ENCODE peak calls at places on chromosomes 4 and X, in nine cellular contexts. P, Z, V, Q, K, T, L, G and X are unnamed samples.

GRCh38 chr4:2648159-2648814 is 107.8 kb downstream of the TNIP2 start:
- DNase-seq in P (no peak), Z (no peak), V (peak; percentile 38), Q (no peak), K (no peak), T (no peak), L (no peak), G (no peak), X (no peak)

GRCh38 chr4:23023121-23023520 is 330.4 kb downstream of the GBA3 start:
- DNase-seq in P (no peak), Z (no peak), V (no peak), Q (no peak), K (no peak), T (no peak), L (no peak), G (no peak), X (no peak)

GRCh38 chr4:181301735-181302380 is 941.3 kb upstream of the TENM3 start:
- DNase-seq in P (peak; percentile 20), Z (peak; percentile 5), V (no peak), Q (peak; percentile 20), K (peak; percentile 33), T (peak; percentile 14), L (no peak), G (peak; percentile 12), X (peak; percentile 72)

GRCh38 chr4:136383126-136383525 is 1149.2 kb downstream of the PCDH18 start:
- DNase-seq in P (no peak), Z (no peak), V (no peak), Q (no peak), K (no peak), T (no peak), L (no peak), G (peak; percentile 50), X (no peak)

GRCh38 chr4:91826186-91826585 is 477.6 kb upstream of the GRID2 start:
- DNase-seq in P (peak; percentile 50), Z (no peak), V (no peak), Q (no peak), K (peak; percentile 92), T (peak; percentile 56), L (no peak), G (peak; percentile 55), X (no peak)

GRCh38 chrX:135973025-135973547 is 702 bp downstream of the MMGT1 start:
- DNase-seq in P (peak; percentile 42), Z (peak; percentile 5), V (no peak), Q (no peak), K (peak; percentile 21), T (peak; percentile 19), L (no peak), G (no peak), X (peak; percentile 9)

GRCh38 chrX:129876734-129877395 is 29.1 kb upstream of the UTP14A start:
- DNase-seq in P (peak; percentile 17), Z (no peak), V (no peak), Q (no peak), K (peak; percentile 67), T (peak; percentile 27), L (no peak), G (peak; percentile 74), X (no peak)

GRCh38 chr4:111537861-111538260 is 607.4 kb upstream of the FAM241A start:
- DNase-seq in P (peak; percentile 16), Z (no peak), V (no peak), Q (no peak), K (no peak), T (peak; percentile 18), L (no peak), G (peak; percentile 74), X (no peak)

GRCh38 chrX:69153060-69153730 is 12.1 kb downstream of the PJA1 start:
- DNase-seq in P (no peak), Z (no peak), V (no peak), Q (no peak), K (no peak), T (peak; percentile 86), L (peak; percentile 54), G (no peak), X (peak; percentile 23)

GRCh38 chr4:168614316-168615057 is 117.6 kb downstream of the PALLD start:
- DNase-seq in P (peak; percentile 39), Z (no peak), V (no peak), Q (no peak), K (no peak), T (no peak), L (no peak), G (peak; percentile 61), X (no peak)

GRCh38 chr4:74262522-74262921 is 45.7 kb upstream of the EPGN start:
- DNase-seq in P (peak; percentile 47), Z (no peak), V (no peak), Q (no peak), K (no peak), T (peak; percentile 43), L (no peak), G (no peak), X (no peak)

GRCh38 chrX:53236025-53236679 is 11.1 kb upstream of the KDM5C start:
- DNase-seq in P (no peak), Z (no peak), V (no peak), Q (no peak), K (no peak), T (no peak), L (no peak), G (no peak), X (no peak)
- H3K27me3 ChIP-seq in P (peaks cover 22% of the 10 kb centered on the region), Z (no peaks in the 10 kb centered on the region), V (no peaks in the 10 kb centered on the region), Q (no peaks in the 10 kb centered on the region), K (no peaks in the 10 kb centered on the region), T (no peaks in the 10 kb centered on the region), L (no peaks in the 10 kb centered on the region), G (no peaks in the 10 kb centered on the region), X (no peaks in the 10 kb centered on the region)

GRCh38 chr4:15746110-15746509 is 32.0 kb upstream of the CD38 start:
- DNase-seq in P (no peak), Z (no peak), V (no peak), Q (no peak), K (no peak), T (no peak), L (no peak), G (no peak), X (no peak)

GRCh38 chr4:15744016-15744415 is 34.1 kb upstream of the CD38 start:
- DNase-seq in P (no peak), Z (no peak), V (no peak), Q (no peak), K (no peak), T (peak; percentile 36), L (no peak), G (peak; percentile 73), X (no peak)

GRCh38 chr4:15740764-15741404 is 37.2 kb upstream of the CD38 start:
- DNase-seq in P (no peak), Z (no peak), V (no peak), Q (no peak), K (no peak), T (no peak), L (no peak), G (no peak), X (no peak)

GRCh38 chr4:15742083-15742582 is 36.0 kb upstream of the CD38 start:
- DNase-seq in P (no peak), Z (no peak), V (no peak), Q (no peak), K (no peak), T (no peak), L (no peak), G (no peak), X (no peak)

GRCh38 chr4:15742637-15743036 is 35.5 kb upstream of the CD38 start:
- DNase-seq in P (no peak), Z (no peak), V (no peak), Q (no peak), K (no peak), T (no peak), L (no peak), G (no peak), X (no peak)
- H3K9me3 ChIP-seq in P (peaks cover 23% of the 10 kb centered on the region), Z (no peaks in the 10 kb centered on the region), V (peaks cover 1% of the 10 kb centered on the region), Q (peaks cover 22% of the 10 kb centered on the region), K (no peaks in the 10 kb centered on the region), T (no peaks in the 10 kb centered on the region), L (no peaks in the 10 kb centered on the region), G (peaks cover 14% of the 10 kb centered on the region), X (no peaks in the 10 kb centered on the region)

GRCh38 chrX:72274526-72274925 is 2.5 kb downstream of the RPS4X start:
- DNase-seq in P (no peak), Z (no peak), V (no peak), Q (no peak), K (no peak), T (peak; percentile 36), L (no peak), G (peak; percentile 35), X (no peak)
- H3K4me1 ChIP-seq in P (peaks cover 55% of the 10 kb centered on the region), Z (no peaks in the 10 kb centered on the region), V (no peaks in the 10 kb centered on the region), Q (peaks cover 22% of the 10 kb centered on the region), K (peaks cover 51% of the 10 kb centered on the region), T (no peaks in the 10 kb centered on the region), L (peaks cover 9% of the 10 kb centered on the region), G (peaks cover 50% of the 10 kb centered on the region), X (peaks cover 17% of the 10 kb centered on the region)

GRCh38 chr4:173521474-173522159 is 8.4 kb downstream of the HAND2 start:
- DNase-seq in P (no peak), Z (no peak), V (peak; percentile 77), Q (peak; percentile 63), K (no peak), T (no peak), L (no peak), G (no peak), X (no peak)
- H3K27me3 ChIP-seq in P (no peaks in the 10 kb centered on the region), Z (peaks cover 61% of the 10 kb centered on the region), V (no peaks in the 10 kb centered on the region), Q (peaks cover 92% of the 10 kb centered on the region), K (peaks cover 37% of the 10 kb centered on the region), T (peaks cover 9% of the 10 kb centered on the region), L (peaks cover 99% of the 10 kb centered on the region), G (peaks cover 98% of the 10 kb centered on the region), X (no peaks in the 10 kb centered on the region)

DNA sequence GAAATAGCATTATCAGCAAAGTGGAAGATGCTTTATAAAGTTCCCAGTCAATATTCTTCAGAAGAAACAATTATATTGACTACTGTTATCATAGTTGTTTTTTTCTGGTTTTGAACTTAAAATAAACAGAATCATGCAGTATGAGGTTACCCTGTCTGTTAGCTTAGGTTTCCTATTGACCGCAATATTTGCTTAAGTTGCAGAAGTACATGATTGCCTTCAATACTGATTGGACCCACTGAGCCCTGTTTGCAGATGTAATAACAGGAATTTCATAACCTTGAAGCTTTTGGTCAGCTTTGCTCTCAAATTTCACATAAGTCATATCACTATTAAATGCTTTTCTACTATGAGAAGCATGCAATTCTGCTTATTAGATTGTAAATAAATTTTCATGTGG is 229.1 kb upstream of the FSTL5 start:
- DNase-seq in P (no peak), Z (no peak), V (no peak), Q (no peak), K (no peak), T (no peak), L (no peak), G (no peak), X (no peak)
- H3K9me3 ChIP-seq in P (no peaks in the 10 kb centered on the region), Z (no peaks in the 10 kb centered on the region), V (no peaks in the 10 kb centered on the region), Q (no peaks in the 10 kb centered on the region), K (no peaks in the 10 kb centered on the region), T (no peaks in the 10 kb centered on the region), L (no peaks in the 10 kb centered on the region), G (no peaks in the 10 kb centered on the region), X (no peaks in the 10 kb centered on the region)

DNA sequence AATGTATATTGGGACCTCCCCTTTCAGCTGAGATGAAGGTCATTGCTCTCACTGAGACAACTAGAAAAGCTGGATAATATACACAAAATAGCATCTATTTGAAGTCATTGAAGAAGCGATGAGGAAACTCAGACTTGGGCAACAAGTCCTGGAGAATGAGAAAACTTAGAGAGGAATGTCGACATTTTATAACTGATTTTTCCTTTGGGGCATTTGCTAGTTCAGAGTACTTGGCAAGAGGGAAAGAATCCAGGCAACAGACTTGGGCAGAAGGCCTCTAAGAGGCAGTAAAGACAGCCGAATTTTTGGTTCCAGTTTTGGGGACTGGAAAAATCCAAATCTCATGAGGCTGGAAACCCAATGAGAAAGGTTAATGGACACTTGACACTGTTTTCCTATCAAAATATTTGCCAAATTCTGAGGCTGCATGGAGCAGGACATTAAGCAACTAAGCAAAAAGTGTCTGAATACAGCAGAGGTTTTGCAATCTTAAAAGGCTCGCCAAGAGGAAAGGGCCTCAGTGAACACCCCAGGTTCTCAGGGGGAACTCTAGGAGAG is 21.0 kb upstream of the ANXA5 start:
- DNase-seq in P (peak; percentile 90), Z (no peak), V (no peak), Q (no peak), K (no peak), T (peak; percentile 75), L (no peak), G (no peak), X (no peak)
- H3K4me1 ChIP-seq in P (peaks cover 43% of the 10 kb centered on the region), Z (no peaks in the 10 kb centered on the region), V (no peaks in the 10 kb centered on the region), Q (no peaks in the 10 kb centered on the region), K (peaks cover 17% of the 10 kb centered on the region), T (no peaks in the 10 kb centered on the region), L (no peaks in the 10 kb centered on the region), G (no peaks in the 10 kb centered on the region), X (no peaks in the 10 kb centered on the region)